ENCODE peak calls at places on chromosomes 3 and 15, in eight cellular contexts. One of them, this sample, is unnamed.

GRCh38 chr3:45225465-45226205 is 452 bp downstream of the TMEM158 start:
- DNase-seq in cardiac fibroblast: peak
- DNase-seq in cardiac muscle cell: peak
- DNase-seq in suprapubic skin: peak
- DNase-seq in adrenal gland: no peak
- DNase-seq in SJSA1: peak
- DNase-seq in transverse colon: no peak
- DNase-seq in fibroblast of lung: no peak
- DNase-seq in this sample: peak

GRCh38 chr15:83930813-83931212 is 276.9 kb downstream of the ADAMTSL3 start:
- DNase-seq in cardiac fibroblast: no peak
- DNase-seq in cardiac muscle cell: no peak
- DNase-seq in suprapubic skin: no peak
- DNase-seq in adrenal gland: no peak
- DNase-seq in SJSA1: no peak
- DNase-seq in transverse colon: no peak
- DNase-seq in fibroblast of lung: no peak
- DNase-seq in this sample: no peak

GRCh38 chr3:193049901-193050300 is 132.2 kb upstream of the MB21D2 start:
- DNase-seq in cardiac fibroblast: no peak
- DNase-seq in cardiac muscle cell: no peak
- DNase-seq in suprapubic skin: no peak
- DNase-seq in adrenal gland: no peak
- DNase-seq in SJSA1: no peak
- DNase-seq in transverse colon: no peak
- DNase-seq in fibroblast of lung: no peak
- DNase-seq in this sample: no peak

GRCh38 chr3:107206141-107206540 is 171.1 kb upstream of the CCDC54 start:
- DNase-seq in cardiac fibroblast: peak
- DNase-seq in cardiac muscle cell: peak
- DNase-seq in suprapubic skin: no peak
- DNase-seq in adrenal gland: no peak
- DNase-seq in SJSA1: peak
- DNase-seq in transverse colon: no peak
- DNase-seq in fibroblast of lung: peak
- DNase-seq in this sample: peak

GRCh38 chr15:57427367-57427821 is 51.1 kb downstream of the CGNL1 start:
- DNase-seq in cardiac fibroblast: peak
- DNase-seq in cardiac muscle cell: peak
- DNase-seq in suprapubic skin: no peak
- DNase-seq in adrenal gland: no peak
- DNase-seq in SJSA1: peak
- DNase-seq in transverse colon: peak
- DNase-seq in fibroblast of lung: peak
- DNase-seq in this sample: peak

GRCh38 chr3:129315386-129315991 is 36.8 kb downstream of the HMCES start:
- DNase-seq in cardiac fibroblast: peak
- DNase-seq in cardiac muscle cell: peak
- DNase-seq in suprapubic skin: peak
- DNase-seq in adrenal gland: peak
- DNase-seq in SJSA1: peak
- DNase-seq in transverse colon: peak
- DNase-seq in fibroblast of lung: peak
- DNase-seq in this sample: peak

GRCh38 chr3:135235541-135235940 is 440.5 kb downstream of the EPHB1 start:
- DNase-seq in cardiac fibroblast: no peak
- DNase-seq in cardiac muscle cell: no peak
- DNase-seq in suprapubic skin: no peak
- DNase-seq in adrenal gland: no peak
- DNase-seq in SJSA1: no peak
- DNase-seq in transverse colon: no peak
- DNase-seq in fibroblast of lung: no peak
- DNase-seq in this sample: no peak

GRCh38 chr3:12235691-12236090 is 53.2 kb upstream of the PPARG start:
- DNase-seq in cardiac fibroblast: peak
- DNase-seq in cardiac muscle cell: no peak
- DNase-seq in suprapubic skin: no peak
- DNase-seq in adrenal gland: no peak
- DNase-seq in SJSA1: peak
- DNase-seq in transverse colon: no peak
- DNase-seq in fibroblast of lung: peak
- DNase-seq in this sample: no peak

GRCh38 chr15:62449638-62450037 is 284.6 kb upstream of the C2CD4B start:
- DNase-seq in cardiac fibroblast: peak
- DNase-seq in cardiac muscle cell: no peak
- DNase-seq in suprapubic skin: no peak
- DNase-seq in adrenal gland: no peak
- DNase-seq in SJSA1: no peak
- DNase-seq in transverse colon: no peak
- DNase-seq in fibroblast of lung: no peak
- DNase-seq in this sample: no peak

GRCh38 chr3:124985358-124985757 is 50.8 kb upstream of the MUC13 start:
- DNase-seq in cardiac fibroblast: peak
- DNase-seq in cardiac muscle cell: no peak
- DNase-seq in suprapubic skin: no peak
- DNase-seq in adrenal gland: no peak
- DNase-seq in SJSA1: peak
- DNase-seq in transverse colon: no peak
- DNase-seq in fibroblast of lung: peak
- DNase-seq in this sample: no peak

GRCh38 chr15:73786518-73786917 is 33.4 kb upstream of the INSYN1 start:
- DNase-seq in cardiac fibroblast: no peak
- DNase-seq in cardiac muscle cell: no peak
- DNase-seq in suprapubic skin: no peak
- DNase-seq in adrenal gland: no peak
- DNase-seq in SJSA1: no peak
- DNase-seq in transverse colon: no peak
- DNase-seq in fibroblast of lung: no peak
- DNase-seq in this sample: peak

GRCh38 chr3:89049119-89049518 is 58.3 kb upstream of the EPHA3 start:
- DNase-seq in cardiac fibroblast: no peak
- DNase-seq in cardiac muscle cell: peak
- DNase-seq in suprapubic skin: no peak
- DNase-seq in adrenal gland: no peak
- DNase-seq in SJSA1: no peak
- DNase-seq in transverse colon: no peak
- DNase-seq in fibroblast of lung: no peak
- DNase-seq in this sample: peak

GRCh38 chr3:19934098-19934566 is at the start of gene EFHB:
- DNase-seq in cardiac fibroblast: peak
- DNase-seq in cardiac muscle cell: peak
- DNase-seq in suprapubic skin: no peak
- DNase-seq in adrenal gland: peak
- DNase-seq in SJSA1: no peak
- DNase-seq in transverse colon: peak
- DNase-seq in fibroblast of lung: peak
- DNase-seq in this sample: peak

GRCh38 chr3:2061360-2061759 is 37.3 kb upstream of the CNTN4 start:
- DNase-seq in cardiac fibroblast: no peak
- DNase-seq in cardiac muscle cell: no peak
- DNase-seq in suprapubic skin: no peak
- DNase-seq in adrenal gland: no peak
- DNase-seq in SJSA1: no peak
- DNase-seq in transverse colon: no peak
- DNase-seq in fibroblast of lung: no peak
- DNase-seq in this sample: no peak

GRCh38 chr15:39110336-39110735 is 470.5 kb upstream of the THBS1 start:
- DNase-seq in cardiac fibroblast: peak
- DNase-seq in cardiac muscle cell: no peak
- DNase-seq in suprapubic skin: no peak
- DNase-seq in adrenal gland: no peak
- DNase-seq in SJSA1: peak
- DNase-seq in transverse colon: no peak
- DNase-seq in fibroblast of lung: no peak
- DNase-seq in this sample: no peak

GRCh38 chr15:29812384-29812694 is 9.9 kb downstream of the TJP1 start:
- DNase-seq in cardiac fibroblast: peak
- DNase-seq in cardiac muscle cell: no peak
- DNase-seq in suprapubic skin: no peak
- DNase-seq in adrenal gland: no peak
- DNase-seq in SJSA1: no peak
- DNase-seq in transverse colon: no peak
- DNase-seq in fibroblast of lung: peak
- DNase-seq in this sample: peak

GRCh38 chr3:155676252-155676981 is 68.5 kb downstream of the PLCH1 start:
- DNase-seq in cardiac fibroblast: peak
- DNase-seq in cardiac muscle cell: peak
- DNase-seq in suprapubic skin: no peak
- DNase-seq in adrenal gland: no peak
- DNase-seq in SJSA1: peak
- DNase-seq in transverse colon: peak
- DNase-seq in fibroblast of lung: peak
- DNase-seq in this sample: peak

GRCh38 chr3:173894-174293 is 22.7 kb upstream of the CHL1 start:
- DNase-seq in cardiac fibroblast: no peak
- DNase-seq in cardiac muscle cell: no peak
- DNase-seq in suprapubic skin: no peak
- DNase-seq in adrenal gland: no peak
- DNase-seq in SJSA1: no peak
- DNase-seq in transverse colon: no peak
- DNase-seq in fibroblast of lung: peak
- DNase-seq in this sample: no peak

GRCh38 chr15:48415036-48415886 is 84.0 kb downstream of the DUT start:
- DNase-seq in cardiac fibroblast: no peak
- DNase-seq in cardiac muscle cell: no peak
- DNase-seq in suprapubic skin: no peak
- DNase-seq in adrenal gland: no peak
- DNase-seq in SJSA1: no peak
- DNase-seq in transverse colon: no peak
- DNase-seq in fibroblast of lung: no peak
- DNase-seq in this sample: no peak

GRCh38 chr3:124117486-124117885 is 125.6 kb upstream of the ROPN1 start:
- DNase-seq in cardiac fibroblast: peak
- DNase-seq in cardiac muscle cell: no peak
- DNase-seq in suprapubic skin: no peak
- DNase-seq in adrenal gland: no peak
- DNase-seq in SJSA1: no peak
- DNase-seq in transverse colon: no peak
- DNase-seq in fibroblast of lung: peak
- DNase-seq in this sample: no peak

GRCh38 chr3:10263549-10264363 is 15.5 kb downstream of the TATDN2 start:
- DNase-seq in cardiac fibroblast: peak
- DNase-seq in cardiac muscle cell: peak
- DNase-seq in suprapubic skin: no peak
- DNase-seq in adrenal gland: no peak
- DNase-seq in SJSA1: peak
- DNase-seq in transverse colon: peak
- DNase-seq in fibroblast of lung: peak
- DNase-seq in this sample: peak

GRCh38 chr3:53844262-53845102 is 1.7 kb downstream of the CHDH start:
- DNase-seq in cardiac fibroblast: no peak
- DNase-seq in cardiac muscle cell: no peak
- DNase-seq in suprapubic skin: no peak
- DNase-seq in adrenal gland: no peak
- DNase-seq in SJSA1: no peak
- DNase-seq in transverse colon: peak
- DNase-seq in fibroblast of lung: no peak
- DNase-seq in this sample: no peak

GRCh38 chr3:53845881-53846133 is 412 bp downstream of the CHDH start:
- DNase-seq in cardiac fibroblast: no peak
- DNase-seq in cardiac muscle cell: no peak
- DNase-seq in suprapubic skin: no peak
- DNase-seq in adrenal gland: no peak
- DNase-seq in SJSA1: no peak
- DNase-seq in transverse colon: no peak
- DNase-seq in fibroblast of lung: no peak
- DNase-seq in this sample: no peak

GRCh38 chr3:53846134-53846850 is at the start of the genes CHDH and IL17RB:
- DNase-seq in cardiac fibroblast: no peak
- DNase-seq in cardiac muscle cell: peak
- DNase-seq in suprapubic skin: no peak
- DNase-seq in adrenal gland: peak
- DNase-seq in SJSA1: peak
- DNase-seq in transverse colon: peak
- DNase-seq in fibroblast of lung: no peak
- DNase-seq in this sample: peak

GRCh38 chr3:53845103-53845880 is 927 bp downstream of the CHDH start:
- DNase-seq in cardiac fibroblast: peak
- DNase-seq in cardiac muscle cell: peak
- DNase-seq in suprapubic skin: no peak
- DNase-seq in adrenal gland: peak
- DNase-seq in SJSA1: peak
- DNase-seq in transverse colon: peak
- DNase-seq in fibroblast of lung: peak
- DNase-seq in this sample: peak

GRCh38 chr3:53846851-53847155 is 435 bp downstream of the IL17RB start:
- DNase-seq in cardiac fibroblast: no peak
- DNase-seq in cardiac muscle cell: no peak
- DNase-seq in suprapubic skin: no peak
- DNase-seq in adrenal gland: no peak
- DNase-seq in SJSA1: no peak
- DNase-seq in transverse colon: no peak
- DNase-seq in fibroblast of lung: no peak
- DNase-seq in this sample: no peak
- H3K4me3 ChIP-seq in cardiac fibroblast: no peak
- H3K4me3 ChIP-seq in cardiac muscle cell: peak
- H3K4me3 ChIP-seq in suprapubic skin: peak
- H3K4me3 ChIP-seq in adrenal gland: peak
- H3K4me3 ChIP-seq in SJSA1: no peak
- H3K4me3 ChIP-seq in transverse colon: peak
- H3K4me3 ChIP-seq in fibroblast of lung: no peak
- H3K4me3 ChIP-seq in this sample: peak

DNA sequence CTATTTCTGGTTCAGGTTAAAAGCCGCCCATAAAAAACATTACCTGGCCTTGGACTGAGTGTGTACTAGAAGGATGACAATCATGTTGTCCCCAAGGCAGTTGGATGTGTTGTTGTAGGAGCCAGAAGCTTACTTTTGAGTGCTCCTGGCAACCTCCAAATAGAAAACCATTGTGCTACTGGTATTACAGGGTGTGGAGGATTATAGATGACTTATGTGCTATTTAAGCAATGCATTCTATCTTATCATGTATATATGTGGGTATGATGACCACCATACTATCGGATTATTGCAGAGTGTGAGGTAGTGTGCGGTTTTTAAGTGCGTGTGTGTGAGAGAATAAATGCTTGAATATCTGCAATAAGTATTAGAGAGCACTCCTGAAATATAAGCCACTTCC is 11.9 kb upstream of the MBNL1 start:
- DNase-seq in cardiac fibroblast: no peak
- DNase-seq in cardiac muscle cell: no peak
- DNase-seq in suprapubic skin: no peak
- DNase-seq in adrenal gland: no peak
- DNase-seq in SJSA1: no peak
- DNase-seq in transverse colon: no peak
- DNase-seq in fibroblast of lung: no peak
- DNase-seq in this sample: no peak
- H3K4me3 ChIP-seq in cardiac fibroblast: no peak
- H3K4me3 ChIP-seq in cardiac muscle cell: no peak
- H3K4me3 ChIP-seq in suprapubic skin: no peak
- H3K4me3 ChIP-seq in adrenal gland: no peak
- H3K4me3 ChIP-seq in SJSA1: no peak
- H3K4me3 ChIP-seq in transverse colon: no peak
- H3K4me3 ChIP-seq in fibroblast of lung: no peak
- H3K4me3 ChIP-seq in this sample: no peak

GRCh38 chr3:71065764-71066013 is 517.8 kb downstream of the FOXP1 start:
- DNase-seq in cardiac fibroblast: no peak
- DNase-seq in cardiac muscle cell: no peak
- DNase-seq in suprapubic skin: no peak
- DNase-seq in adrenal gland: no peak
- DNase-seq in SJSA1: no peak
- DNase-seq in transverse colon: no peak
- DNase-seq in fibroblast of lung: no peak
- DNase-seq in this sample: no peak
- H3K4me3 ChIP-seq in cardiac fibroblast: peak
- H3K4me3 ChIP-seq in cardiac muscle cell: peak
- H3K4me3 ChIP-seq in suprapubic skin: peak
- H3K4me3 ChIP-seq in adrenal gland: peak
- H3K4me3 ChIP-seq in SJSA1: peak
- H3K4me3 ChIP-seq in transverse colon: peak
- H3K4me3 ChIP-seq in fibroblast of lung: peak
- H3K4me3 ChIP-seq in this sample: peak

GRCh38 chr3:152219225-152219624 is 49.5 kb upstream of the MBNL1 start:
- DNase-seq in cardiac fibroblast: peak
- DNase-seq in cardiac muscle cell: no peak
- DNase-seq in suprapubic skin: no peak
- DNase-seq in adrenal gland: no peak
- DNase-seq in SJSA1: no peak
- DNase-seq in transverse colon: no peak
- DNase-seq in fibroblast of lung: peak
- DNase-seq in this sample: no peak
- H3K4me3 ChIP-seq in cardiac fibroblast: no peak
- H3K4me3 ChIP-seq in cardiac muscle cell: no peak
- H3K4me3 ChIP-seq in suprapubic skin: no peak
- H3K4me3 ChIP-seq in adrenal gland: no peak
- H3K4me3 ChIP-seq in SJSA1: no peak
- H3K4me3 ChIP-seq in transverse colon: no peak
- H3K4me3 ChIP-seq in fibroblast of lung: no peak
- H3K4me3 ChIP-seq in this sample: no peak

This sample was measured in GM23338.